ENCODE peak calls at places on chromosomes 13 and 19, in seven cellular contexts. T, P, M, Z, U, I and D are unnamed samples.

GRCh38 chr13:56317839-56318238 is 822.9 kb upstream of the PRR20A start:
- DNase-seq in U (no peak), Z (no peak), M (no peak), P (peak; percentile 48), T (no peak), I (no peak), D (no peak)

GRCh38 chr19:9128171-9128570 is 1.4 kb upstream of the OR7G3 start:
- DNase-seq in I (no peak), U (no peak), M (no peak), Z (no peak), T (peak; percentile 84), P (no peak), D (no peak)

GRCh38 chr13:25276748-25277147 is 10.5 kb downstream of the MTMR6 start:
- DNase-seq in I (no peak), T (peak; percentile 4), M (no peak), U (peak; percentile 50), Z (no peak), P (no peak), D (no peak)

GRCh38 chr19:41253660-41254059 is 10.5 kb upstream of the HNRNPUL1 start:
- DNase-seq in U (no peak), P (no peak), Z (no peak), T (no peak), M (no peak), I (no peak), D (no peak)

GRCh38 chr19:14165986-14166385 is 29.6 kb upstream of the ASF1B start:
- DNase-seq in U (no peak), Z (no peak), I (no peak), T (no peak), P (no peak), M (no peak), D (no peak)

GRCh38 chr13:52903320-52903719 is 54.9 kb upstream of the PCDH8 start:
- DNase-seq in Z (no peak), M (peak; percentile 50), I (no peak), P (no peak), U (no peak), T (no peak), D (no peak)

GRCh38 chr19:7294571-7295212 is 478 bp upstream of the INSR start:
- DNase-seq in U (no peak), P (peak; percentile 75), I (peak; percentile 74), Z (peak; percentile 83), M (peak; percentile 80), T (peak; percentile 22), D (no peak)

GRCh38 chr19:43780706-43781525 is at the start of gene KCNN4:
- DNase-seq in Z (peak; percentile 88), M (peak; percentile 89), P (no peak), U (peak; percentile 44), T (peak; percentile 81), I (no peak), D (no peak)